ENCODE peak calls at places on chromosomes 13 and 19, in five cellular contexts. One of them, this sample, is unnamed. For H3K4me1, the result is how much of the 10 kb centered on the place peaks cover.

GRCh38 chr19:30206187-30206586 is 166.0 kb upstream of the ZNF536 start:
- DNase-seq in mammary epithelial cell: no peak
- DNase-seq in ascending aorta: no peak
- DNase-seq in K562: no peak
- DNase-seq in body of pancreas: no peak
- DNase-seq in this sample: no peak

GRCh38 chr13:86383151-86383550 is 583.9 kb upstream of the SLITRK6 start:
- DNase-seq in mammary epithelial cell: no peak
- DNase-seq in ascending aorta: no peak
- DNase-seq in K562: no peak
- DNase-seq in body of pancreas: no peak
- DNase-seq in this sample: no peak

GRCh38 chr13:27921421-27921960 is 1.7 kb downstream of the PDX1 start:
- DNase-seq in mammary epithelial cell: no peak
- DNase-seq in ascending aorta: no peak
- DNase-seq in K562: no peak
- DNase-seq in body of pancreas: no peak
- DNase-seq in this sample: no peak

GRCh38 chr19:15379996-15380647 is 535 bp upstream of the AKAP8 start:
- DNase-seq in mammary epithelial cell: peak
- DNase-seq in ascending aorta: no peak
- DNase-seq in K562: peak
- DNase-seq in body of pancreas: peak
- DNase-seq in this sample: peak

GRCh38 chr19:28482221-28482620 is 730.7 kb downstream of the UQCRFS1 start:
- DNase-seq in mammary epithelial cell: peak
- DNase-seq in ascending aorta: no peak
- DNase-seq in K562: no peak
- DNase-seq in body of pancreas: no peak
- DNase-seq in this sample: no peak

GRCh38 chr13:109784590-109785140 is 1.7 kb downstream of the IRS2 start:
- DNase-seq in mammary epithelial cell: peak
- DNase-seq in ascending aorta: no peak
- DNase-seq in K562: no peak
- DNase-seq in body of pancreas: peak
- DNase-seq in this sample: peak

GRCh38 chr13:32852568-32852967 is 163.7 kb upstream of the KL start:
- DNase-seq in mammary epithelial cell: no peak
- DNase-seq in ascending aorta: no peak
- DNase-seq in K562: no peak
- DNase-seq in body of pancreas: no peak
- DNase-seq in this sample: no peak

GRCh38 chr13:91154954-91155353 is 192.5 kb upstream of the MIR17HG start:
- DNase-seq in mammary epithelial cell: no peak
- DNase-seq in ascending aorta: no peak
- DNase-seq in K562: no peak
- DNase-seq in body of pancreas: no peak
- DNase-seq in this sample: no peak

GRCh38 chr13:45678282-45678681 is 23.8 kb upstream of the CBY2 start:
- DNase-seq in mammary epithelial cell: no peak
- DNase-seq in ascending aorta: no peak
- DNase-seq in K562: no peak
- DNase-seq in body of pancreas: no peak
- DNase-seq in this sample: no peak

GRCh38 chr13:43261018-43261417 is 237.6 kb downstream of the DNAJC15 start:
- DNase-seq in mammary epithelial cell: peak
- DNase-seq in ascending aorta: no peak
- DNase-seq in K562: no peak
- DNase-seq in body of pancreas: no peak
- DNase-seq in this sample: no peak

GRCh38 chr19:51111606-51112005 is 3.4 kb upstream of the CTU1 start:
- DNase-seq in mammary epithelial cell: no peak
- DNase-seq in ascending aorta: no peak
- DNase-seq in K562: peak
- DNase-seq in body of pancreas: no peak
- DNase-seq in this sample: no peak

GRCh38 chr19:14114854-14115253 is 2.7 kb downstream of the PRKACA start:
- DNase-seq in mammary epithelial cell: no peak
- DNase-seq in ascending aorta: no peak
- DNase-seq in K562: peak
- DNase-seq in body of pancreas: peak
- DNase-seq in this sample: no peak

GRCh38 chr19:54415208-54415900 is at the start of gene TTYH1:
- DNase-seq in mammary epithelial cell: no peak
- DNase-seq in ascending aorta: no peak
- DNase-seq in K562: peak
- DNase-seq in body of pancreas: no peak
- DNase-seq in this sample: no peak

GRCh38 chr13:44622259-44622658 is 46.1 kb upstream of the TSC22D1 start:
- DNase-seq in mammary epithelial cell: no peak
- DNase-seq in ascending aorta: no peak
- DNase-seq in K562: no peak
- DNase-seq in body of pancreas: no peak
- DNase-seq in this sample: no peak

GRCh38 chr13:46339035-46339666 is 47.9 kb downstream of the RUBCNL start:
- DNase-seq in mammary epithelial cell: peak
- DNase-seq in ascending aorta: no peak
- DNase-seq in K562: no peak
- DNase-seq in body of pancreas: no peak
- DNase-seq in this sample: peak

DNA sequence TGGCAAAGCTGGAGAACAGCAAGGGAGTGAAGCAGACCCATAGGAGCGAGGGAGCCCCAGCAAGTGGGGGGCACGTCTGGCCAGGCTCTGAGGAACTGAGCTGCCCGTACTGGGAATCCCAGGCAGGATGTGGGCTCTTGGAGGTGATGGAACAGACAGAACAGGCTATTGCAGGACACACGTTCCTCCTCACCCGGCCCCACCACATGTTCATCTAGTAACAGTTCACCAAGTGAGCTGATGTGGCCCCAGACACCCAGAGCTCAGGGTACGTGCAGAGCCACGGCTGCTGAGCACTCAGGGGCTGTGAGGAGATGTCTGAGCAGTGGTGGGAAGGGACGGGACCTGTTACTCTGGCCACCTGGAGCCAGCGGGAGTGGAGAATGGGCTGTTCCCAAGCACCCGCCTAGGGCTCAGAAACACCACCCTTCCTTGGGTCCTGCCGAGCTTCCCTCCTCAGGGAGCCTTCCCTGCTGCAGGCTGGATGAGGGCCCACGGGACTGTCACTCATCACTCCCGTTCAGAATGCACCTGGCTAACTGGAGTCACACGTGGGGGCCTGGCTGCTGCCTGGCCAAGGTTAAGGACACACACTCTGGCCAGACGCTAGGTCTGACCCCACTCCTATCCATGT is 18.4 kb downstream of the ELL start:
- DNase-seq in mammary epithelial cell: no peak
- DNase-seq in ascending aorta: no peak
- DNase-seq in K562: no peak
- DNase-seq in body of pancreas: no peak
- DNase-seq in this sample: no peak
- H3K4me1 ChIP-seq in mammary epithelial cell: under half
- H3K4me1 ChIP-seq in ascending aorta: half or more
- H3K4me1 ChIP-seq in K562: under half
- H3K4me1 ChIP-seq in body of pancreas: half or more
- H3K4me1 ChIP-seq in this sample: half or more

GRCh38 chr19:32287811-32288227 is 57.6 kb upstream of the ZNF507 start:
- DNase-seq in mammary epithelial cell: peak
- DNase-seq in ascending aorta: no peak
- DNase-seq in K562: peak
- DNase-seq in body of pancreas: peak
- DNase-seq in this sample: peak
- TF ChIP-seq CTCF in mammary epithelial cell: peak
- TF ChIP-seq CTCF in ascending aorta: no peak
- TF ChIP-seq CTCF in K562: peak
- TF ChIP-seq CTCF in body of pancreas: peak
- TF ChIP-seq CTCF in this sample: peak

GRCh38 chr19:41276231-41276630 is 12.1 kb downstream of the HNRNPUL1 start:
- DNase-seq in mammary epithelial cell: no peak
- DNase-seq in ascending aorta: no peak
- DNase-seq in K562: no peak
- DNase-seq in body of pancreas: no peak
- DNase-seq in this sample: peak
- H3K4me3 ChIP-seq in mammary epithelial cell: no peak
- H3K4me3 ChIP-seq in ascending aorta: no peak
- H3K4me3 ChIP-seq in K562: no peak
- H3K4me3 ChIP-seq in body of pancreas: no peak
- H3K4me3 ChIP-seq in this sample: no peak

GRCh38 chr19:33348301-33349010 is 25.1 kb upstream of the CEBPG start:
- DNase-seq in mammary epithelial cell: peak
- DNase-seq in ascending aorta: no peak
- DNase-seq in K562: no peak
- DNase-seq in body of pancreas: no peak
- DNase-seq in this sample: peak

GRCh38 chr19:33345163-33345562 is 28.3 kb upstream of the CEBPG start:
- DNase-seq in mammary epithelial cell: no peak
- DNase-seq in ascending aorta: no peak
- DNase-seq in K562: no peak
- DNase-seq in body of pancreas: no peak
- DNase-seq in this sample: no peak

GRCh38 chr19:33344611-33345010 is 28.9 kb upstream of the CEBPG start:
- DNase-seq in mammary epithelial cell: no peak
- DNase-seq in ascending aorta: no peak
- DNase-seq in K562: no peak
- DNase-seq in body of pancreas: no peak
- DNase-seq in this sample: no peak

GRCh38 chr19:33347300-33347699 is 26.2 kb upstream of the CEBPG start:
- DNase-seq in mammary epithelial cell: no peak
- DNase-seq in ascending aorta: no peak
- DNase-seq in K562: no peak
- DNase-seq in body of pancreas: no peak
- DNase-seq in this sample: no peak

DNA sequence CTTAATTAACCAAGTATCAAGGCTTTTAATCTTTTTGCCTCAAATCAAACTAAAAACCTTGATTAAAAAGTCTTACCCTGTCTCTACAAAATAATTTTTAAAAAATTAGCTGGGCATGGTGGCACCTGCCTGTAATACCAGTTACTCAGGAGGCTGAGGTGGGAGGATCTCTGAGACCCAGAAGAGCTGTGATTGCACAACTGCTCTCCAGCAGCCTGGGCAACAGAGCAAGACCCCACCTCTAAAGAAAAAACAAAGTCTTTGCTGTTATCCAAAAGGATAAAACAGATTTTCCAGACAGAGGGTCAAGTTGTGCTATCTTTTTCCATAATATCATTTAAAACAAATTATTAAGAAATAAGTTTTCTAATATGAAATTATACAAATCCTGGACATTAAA is 26.8 kb upstream of the CEBPG start:
- DNase-seq in mammary epithelial cell: no peak
- DNase-seq in ascending aorta: no peak
- DNase-seq in K562: no peak
- DNase-seq in body of pancreas: no peak
- DNase-seq in this sample: no peak
- H3K4me1 ChIP-seq in mammary epithelial cell: under half
- H3K4me1 ChIP-seq in ascending aorta: under half
- H3K4me1 ChIP-seq in K562: under half
- H3K4me1 ChIP-seq in body of pancreas: under half
- H3K4me1 ChIP-seq in this sample: under half

DNA sequence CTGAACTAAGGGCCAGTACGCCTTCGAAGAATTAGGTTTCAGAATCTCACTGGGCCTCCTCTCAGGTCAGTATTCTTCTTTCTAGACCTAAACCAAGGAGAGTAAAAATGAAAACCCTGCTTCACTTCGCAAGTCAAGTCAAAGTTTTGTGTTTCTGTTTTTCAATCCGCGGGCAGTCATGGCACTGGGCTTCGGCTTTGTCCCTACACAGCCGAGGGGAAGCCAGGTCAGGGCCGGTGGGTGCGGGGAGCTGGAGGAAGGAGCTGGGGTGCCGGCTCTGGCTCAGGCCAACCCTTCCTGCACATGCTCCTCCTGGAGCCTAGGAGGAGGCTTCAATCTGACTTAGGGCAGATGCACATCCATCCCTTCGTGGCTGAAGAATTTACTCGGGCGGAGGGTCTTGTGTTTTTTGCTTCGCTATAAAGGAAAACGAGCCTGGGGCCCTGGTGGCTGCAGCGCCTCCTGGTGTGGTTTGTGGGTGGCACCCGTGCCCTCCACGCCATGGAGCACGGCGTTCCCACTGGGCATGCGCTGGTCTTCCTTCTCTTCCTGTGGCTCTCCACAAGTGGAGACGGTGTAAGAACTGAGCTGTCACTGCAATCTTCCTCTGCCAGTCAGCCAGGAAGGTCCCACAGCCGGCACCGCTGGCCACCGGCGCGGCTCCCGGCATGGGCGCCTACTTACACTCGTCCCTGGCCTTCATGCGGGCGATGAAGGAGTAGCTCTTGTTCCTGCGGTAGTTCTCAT is 22.5 kb downstream of the C19orf44 start:
- DNase-seq in mammary epithelial cell: no peak
- DNase-seq in ascending aorta: no peak
- DNase-seq in K562: no peak
- DNase-seq in body of pancreas: no peak
- DNase-seq in this sample: no peak
- TF ChIP-seq CTCF in mammary epithelial cell: no peak
- TF ChIP-seq CTCF in ascending aorta: no peak
- TF ChIP-seq CTCF in K562: peak
- TF ChIP-seq CTCF in body of pancreas: no peak
- TF ChIP-seq CTCF in this sample: no peak

GRCh38 chr13:112489199-112489598 is 98.8 kb downstream of the TUBGCP3 start:
- DNase-seq in mammary epithelial cell: no peak
- DNase-seq in ascending aorta: no peak
- DNase-seq in K562: no peak
- DNase-seq in body of pancreas: no peak
- DNase-seq in this sample: no peak
- H3K4me3 ChIP-seq in mammary epithelial cell: no peak
- H3K4me3 ChIP-seq in ascending aorta: no peak
- H3K4me3 ChIP-seq in K562: no peak
- H3K4me3 ChIP-seq in body of pancreas: no peak
- H3K4me3 ChIP-seq in this sample: no peak

DNA sequence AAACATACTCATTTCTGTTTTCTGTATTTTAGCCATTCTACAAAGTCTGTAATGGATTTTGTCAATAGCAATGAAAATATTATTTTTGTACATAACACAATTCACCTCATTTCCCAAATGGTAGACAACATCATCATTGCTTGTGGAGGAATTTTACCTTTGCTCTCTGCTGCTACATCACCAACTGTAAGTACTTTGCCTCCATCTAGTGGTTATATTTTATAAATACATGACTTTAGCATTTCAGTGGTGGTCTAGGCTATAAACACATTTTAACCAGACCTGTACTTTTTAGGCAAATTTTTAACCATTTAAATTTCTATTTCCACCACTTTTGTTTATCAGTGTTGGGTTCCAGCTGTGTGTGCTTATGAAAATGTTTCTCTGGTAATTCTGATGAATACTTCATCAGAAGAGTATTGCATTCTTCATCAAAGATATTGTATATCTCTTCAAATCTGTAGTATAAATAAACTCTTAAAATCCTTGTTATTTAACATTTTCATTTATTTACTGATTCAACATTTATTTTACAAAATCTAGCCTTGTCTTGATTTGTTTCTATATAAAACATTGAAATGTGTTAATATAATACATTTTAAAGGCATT is 222.4 kb downstream of the NBEA start:
- DNase-seq in mammary epithelial cell: peak
- DNase-seq in ascending aorta: no peak
- DNase-seq in K562: peak
- DNase-seq in body of pancreas: no peak
- DNase-seq in this sample: no peak
- H3K4me1 ChIP-seq in mammary epithelial cell: under half
- H3K4me1 ChIP-seq in ascending aorta: under half
- H3K4me1 ChIP-seq in K562: under half
- H3K4me1 ChIP-seq in body of pancreas: under half
- H3K4me1 ChIP-seq in this sample: under half

This sample was measured in tibial artery.